ENCODE peak calls at places on chromosomes 7 and 10, in seven cellular contexts. One of them, this sample, is unnamed. For H3K4me1 and H3K27me3, the result is how much of the 10 kb centered on the place peaks cover.

GRCh38 chr10:132302911-132303310 is 4.8 kb downstream of the STK32C start:
- DNase-seq in fibroblast of lung: no peak
- DNase-seq in small intestine: no peak
- DNase-seq in psoas muscle: no peak
- DNase-seq in CD8-positive, alpha-beta T cell: no peak
- DNase-seq in colonic mucosa: no peak
- DNase-seq in thoracic aorta: no peak
- DNase-seq in this sample: no peak

GRCh38 chr7:102152672-102153585 is 133.7 kb upstream of the SH2B2 start:
- DNase-seq in fibroblast of lung: peak
- DNase-seq in small intestine: peak
- DNase-seq in psoas muscle: no peak
- DNase-seq in CD8-positive, alpha-beta T cell: no peak
- DNase-seq in colonic mucosa: peak
- DNase-seq in thoracic aorta: no peak
- DNase-seq in this sample: no peak

GRCh38 chr10:23051855-23052309 is 43.5 kb upstream of the MSRB2 start:
- DNase-seq in fibroblast of lung: no peak
- DNase-seq in small intestine: no peak
- DNase-seq in psoas muscle: no peak
- DNase-seq in CD8-positive, alpha-beta T cell: no peak
- DNase-seq in colonic mucosa: no peak
- DNase-seq in thoracic aorta: no peak
- DNase-seq in this sample: no peak

GRCh38 chr10:32225976-32226375 is 121.0 kb downstream of the EPC1 start:
- DNase-seq in fibroblast of lung: no peak
- DNase-seq in small intestine: no peak
- DNase-seq in psoas muscle: no peak
- DNase-seq in CD8-positive, alpha-beta T cell: no peak
- DNase-seq in colonic mucosa: no peak
- DNase-seq in thoracic aorta: no peak
- DNase-seq in this sample: no peak

GRCh38 chr7:108307246-108307982 is 148.8 kb downstream of the NRCAM start:
- DNase-seq in fibroblast of lung: no peak
- DNase-seq in small intestine: no peak
- DNase-seq in psoas muscle: no peak
- DNase-seq in CD8-positive, alpha-beta T cell: no peak
- DNase-seq in colonic mucosa: no peak
- DNase-seq in thoracic aorta: no peak
- DNase-seq in this sample: no peak

GRCh38 chr10:100977436-100977835 is 8.1 kb downstream of the SEMA4G start:
- DNase-seq in fibroblast of lung: no peak
- DNase-seq in small intestine: no peak
- DNase-seq in psoas muscle: peak
- DNase-seq in CD8-positive, alpha-beta T cell: no peak
- DNase-seq in colonic mucosa: no peak
- DNase-seq in thoracic aorta: no peak
- DNase-seq in this sample: no peak

GRCh38 chr10:73251683-73252444 is 580 bp downstream of the MRPS16 start:
- DNase-seq in fibroblast of lung: peak
- DNase-seq in small intestine: peak
- DNase-seq in psoas muscle: no peak
- DNase-seq in CD8-positive, alpha-beta T cell: no peak
- DNase-seq in colonic mucosa: peak
- DNase-seq in thoracic aorta: no peak
- DNase-seq in this sample: peak

GRCh38 chr10:48238826-48239520 is 35.5 kb downstream of the FRMPD2 start:
- DNase-seq in fibroblast of lung: no peak
- DNase-seq in small intestine: no peak
- DNase-seq in psoas muscle: no peak
- DNase-seq in CD8-positive, alpha-beta T cell: no peak
- DNase-seq in colonic mucosa: no peak
- DNase-seq in thoracic aorta: no peak
- DNase-seq in this sample: no peak

GRCh38 chr7:138951953-138952352 is 29.2 kb downstream of the KIAA1549 start:
- DNase-seq in fibroblast of lung: no peak
- DNase-seq in small intestine: no peak
- DNase-seq in psoas muscle: no peak
- DNase-seq in CD8-positive, alpha-beta T cell: no peak
- DNase-seq in colonic mucosa: no peak
- DNase-seq in thoracic aorta: no peak
- DNase-seq in this sample: no peak

GRCh38 chr7:140230517-140230861 is 53.7 kb upstream of the KDM7A start:
- DNase-seq in fibroblast of lung: no peak
- DNase-seq in small intestine: peak
- DNase-seq in psoas muscle: peak
- DNase-seq in CD8-positive, alpha-beta T cell: peak
- DNase-seq in colonic mucosa: peak
- DNase-seq in thoracic aorta: no peak
- DNase-seq in this sample: peak

GRCh38 chr7:140230862-140231778 is 54.3 kb upstream of the KDM7A start:
- DNase-seq in fibroblast of lung: no peak
- DNase-seq in small intestine: peak
- DNase-seq in psoas muscle: peak
- DNase-seq in CD8-positive, alpha-beta T cell: peak
- DNase-seq in colonic mucosa: peak
- DNase-seq in thoracic aorta: no peak
- DNase-seq in this sample: peak

GRCh38 chr7:140232959-140233649 is 56.3 kb upstream of the KDM7A start:
- DNase-seq in fibroblast of lung: no peak
- DNase-seq in small intestine: no peak
- DNase-seq in psoas muscle: no peak
- DNase-seq in CD8-positive, alpha-beta T cell: no peak
- DNase-seq in colonic mucosa: no peak
- DNase-seq in thoracic aorta: no peak
- DNase-seq in this sample: no peak

GRCh38 chr7:140229591-140230516 is 53.1 kb upstream of the KDM7A start:
- DNase-seq in fibroblast of lung: no peak
- DNase-seq in small intestine: peak
- DNase-seq in psoas muscle: no peak
- DNase-seq in CD8-positive, alpha-beta T cell: peak
- DNase-seq in colonic mucosa: peak
- DNase-seq in thoracic aorta: no peak
- DNase-seq in this sample: peak

GRCh38 chr7:140231779-140232491 is 55.2 kb upstream of the KDM7A start:
- DNase-seq in fibroblast of lung: no peak
- DNase-seq in small intestine: peak
- DNase-seq in psoas muscle: no peak
- DNase-seq in CD8-positive, alpha-beta T cell: peak
- DNase-seq in colonic mucosa: peak
- DNase-seq in thoracic aorta: no peak
- DNase-seq in this sample: peak
- H3K4me1 ChIP-seq in fibroblast of lung: under half
- H3K4me1 ChIP-seq in small intestine: under half
- H3K4me1 ChIP-seq in psoas muscle: under half
- H3K4me1 ChIP-seq in CD8-positive, alpha-beta T cell: under half
- H3K4me1 ChIP-seq in colonic mucosa: under half
- H3K4me1 ChIP-seq in thoracic aorta: under half
- H3K4me1 ChIP-seq in this sample: under half

DNA sequence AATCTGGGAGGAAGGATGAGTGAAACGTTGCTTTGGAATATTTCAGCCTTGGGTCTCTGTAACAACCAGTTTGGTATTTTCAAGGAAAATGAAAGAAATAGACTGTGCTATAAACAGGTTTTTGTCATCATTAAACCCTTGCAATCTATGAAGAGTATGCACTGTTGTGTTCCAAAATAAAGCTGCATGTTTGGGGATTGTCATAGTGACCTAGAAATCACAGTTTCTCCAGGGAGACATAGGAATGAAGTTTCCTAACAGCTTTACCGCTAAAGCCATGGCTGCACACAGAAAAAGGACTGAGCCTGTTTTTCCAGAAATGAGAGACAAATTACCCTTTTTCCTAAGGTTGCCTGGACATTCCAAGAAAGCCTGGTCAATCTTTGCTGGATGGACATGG is 60.7 kb upstream of the HABP2 start:
- DNase-seq in fibroblast of lung: no peak
- DNase-seq in small intestine: no peak
- DNase-seq in psoas muscle: no peak
- DNase-seq in CD8-positive, alpha-beta T cell: no peak
- DNase-seq in colonic mucosa: no peak
- DNase-seq in thoracic aorta: no peak
- DNase-seq in this sample: no peak
- H3K4me3 ChIP-seq in fibroblast of lung: no peak
- H3K4me3 ChIP-seq in small intestine: no peak
- H3K4me3 ChIP-seq in psoas muscle: no peak
- H3K4me3 ChIP-seq in CD8-positive, alpha-beta T cell: no peak
- H3K4me3 ChIP-seq in colonic mucosa: no peak
- H3K4me3 ChIP-seq in thoracic aorta: peak
- H3K4me3 ChIP-seq in this sample: no peak

GRCh38 chr7:28570970-28571288 is 158.6 kb downstream of the CREB5 start:
- DNase-seq in fibroblast of lung: peak
- DNase-seq in small intestine: no peak
- DNase-seq in psoas muscle: no peak
- DNase-seq in CD8-positive, alpha-beta T cell: no peak
- DNase-seq in colonic mucosa: no peak
- DNase-seq in thoracic aorta: no peak
- DNase-seq in this sample: no peak

GRCh38 chr7:28573059-28573553 is 160.8 kb downstream of the CREB5 start:
- DNase-seq in fibroblast of lung: peak
- DNase-seq in small intestine: no peak
- DNase-seq in psoas muscle: no peak
- DNase-seq in CD8-positive, alpha-beta T cell: no peak
- DNase-seq in colonic mucosa: peak
- DNase-seq in thoracic aorta: no peak
- DNase-seq in this sample: no peak

GRCh38 chr7:28573751-28574295 is 161.5 kb downstream of the CREB5 start:
- DNase-seq in fibroblast of lung: peak
- DNase-seq in small intestine: no peak
- DNase-seq in psoas muscle: no peak
- DNase-seq in CD8-positive, alpha-beta T cell: no peak
- DNase-seq in colonic mucosa: no peak
- DNase-seq in thoracic aorta: no peak
- DNase-seq in this sample: no peak

GRCh38 chr7:28571405-28571804 is 159.1 kb downstream of the CREB5 start:
- DNase-seq in fibroblast of lung: no peak
- DNase-seq in small intestine: no peak
- DNase-seq in psoas muscle: no peak
- DNase-seq in CD8-positive, alpha-beta T cell: no peak
- DNase-seq in colonic mucosa: no peak
- DNase-seq in thoracic aorta: no peak
- DNase-seq in this sample: no peak

DNA sequence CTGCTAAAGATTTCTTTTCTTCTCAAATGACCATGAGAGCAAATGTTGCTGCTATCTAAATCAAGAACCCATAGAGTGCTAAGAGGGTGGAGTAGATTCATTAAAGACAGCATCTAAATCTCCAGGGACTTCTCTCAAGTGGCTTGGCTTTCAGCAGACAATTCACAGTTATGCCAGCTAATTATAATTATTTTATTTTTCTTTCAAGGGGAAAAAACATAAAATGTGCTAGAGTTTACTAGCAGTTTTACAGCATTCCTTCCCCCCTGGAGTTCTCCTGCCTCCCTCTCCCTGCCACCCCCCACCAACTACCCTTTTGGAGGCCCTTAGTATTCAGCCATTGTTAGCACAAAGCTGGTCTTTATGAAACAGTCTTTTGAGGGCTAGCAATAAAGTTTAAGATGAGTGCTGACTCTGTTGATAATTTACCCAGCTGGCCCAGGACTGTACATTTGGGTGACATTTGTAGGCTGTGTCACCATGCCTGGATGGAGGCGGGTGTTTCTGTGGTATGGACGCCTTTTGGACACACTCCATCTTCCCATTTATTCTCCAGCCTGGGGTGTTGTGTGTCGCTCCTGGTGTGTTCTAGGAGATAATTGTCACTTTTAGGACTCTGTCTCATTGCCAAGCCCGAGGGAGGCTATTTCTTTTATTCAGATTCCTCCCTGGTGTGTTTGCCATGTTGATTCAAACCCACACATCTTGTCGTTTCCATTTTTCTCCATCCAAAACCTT is 160.2 kb downstream of the CREB5 start:
- DNase-seq in fibroblast of lung: no peak
- DNase-seq in small intestine: no peak
- DNase-seq in psoas muscle: no peak
- DNase-seq in CD8-positive, alpha-beta T cell: no peak
- DNase-seq in colonic mucosa: peak
- DNase-seq in thoracic aorta: no peak
- DNase-seq in this sample: no peak
- H3K27me3 ChIP-seq in fibroblast of lung: under half
- H3K27me3 ChIP-seq in small intestine: under half
- H3K27me3 ChIP-seq in psoas muscle: under half
- H3K27me3 ChIP-seq in CD8-positive, alpha-beta T cell: under half
- H3K27me3 ChIP-seq in colonic mucosa: under half
- H3K27me3 ChIP-seq in thoracic aorta: under half
- H3K27me3 ChIP-seq in this sample: under half

GRCh38 chr10:13806419-13806818 is 219.7 kb downstream of the PRPF18 start:
- DNase-seq in fibroblast of lung: no peak
- DNase-seq in small intestine: no peak
- DNase-seq in psoas muscle: no peak
- DNase-seq in CD8-positive, alpha-beta T cell: no peak
- DNase-seq in colonic mucosa: no peak
- DNase-seq in thoracic aorta: no peak
- DNase-seq in this sample: no peak

GRCh38 chr10:13809447-13809846 is 222.7 kb downstream of the PRPF18 start:
- DNase-seq in fibroblast of lung: no peak
- DNase-seq in small intestine: no peak
- DNase-seq in psoas muscle: no peak
- DNase-seq in CD8-positive, alpha-beta T cell: no peak
- DNase-seq in colonic mucosa: no peak
- DNase-seq in thoracic aorta: no peak
- DNase-seq in this sample: no peak

GRCh38 chr10:13810536-13810935 is 223.8 kb downstream of the PRPF18 start:
- DNase-seq in fibroblast of lung: no peak
- DNase-seq in small intestine: no peak
- DNase-seq in psoas muscle: no peak
- DNase-seq in CD8-positive, alpha-beta T cell: no peak
- DNase-seq in colonic mucosa: no peak
- DNase-seq in thoracic aorta: no peak
- DNase-seq in this sample: no peak

GRCh38 chr10:13812804-13813203 is 226.0 kb downstream of the PRPF18 start:
- DNase-seq in fibroblast of lung: no peak
- DNase-seq in small intestine: no peak
- DNase-seq in psoas muscle: no peak
- DNase-seq in CD8-positive, alpha-beta T cell: no peak
- DNase-seq in colonic mucosa: no peak
- DNase-seq in thoracic aorta: no peak
- DNase-seq in this sample: no peak

DNA sequence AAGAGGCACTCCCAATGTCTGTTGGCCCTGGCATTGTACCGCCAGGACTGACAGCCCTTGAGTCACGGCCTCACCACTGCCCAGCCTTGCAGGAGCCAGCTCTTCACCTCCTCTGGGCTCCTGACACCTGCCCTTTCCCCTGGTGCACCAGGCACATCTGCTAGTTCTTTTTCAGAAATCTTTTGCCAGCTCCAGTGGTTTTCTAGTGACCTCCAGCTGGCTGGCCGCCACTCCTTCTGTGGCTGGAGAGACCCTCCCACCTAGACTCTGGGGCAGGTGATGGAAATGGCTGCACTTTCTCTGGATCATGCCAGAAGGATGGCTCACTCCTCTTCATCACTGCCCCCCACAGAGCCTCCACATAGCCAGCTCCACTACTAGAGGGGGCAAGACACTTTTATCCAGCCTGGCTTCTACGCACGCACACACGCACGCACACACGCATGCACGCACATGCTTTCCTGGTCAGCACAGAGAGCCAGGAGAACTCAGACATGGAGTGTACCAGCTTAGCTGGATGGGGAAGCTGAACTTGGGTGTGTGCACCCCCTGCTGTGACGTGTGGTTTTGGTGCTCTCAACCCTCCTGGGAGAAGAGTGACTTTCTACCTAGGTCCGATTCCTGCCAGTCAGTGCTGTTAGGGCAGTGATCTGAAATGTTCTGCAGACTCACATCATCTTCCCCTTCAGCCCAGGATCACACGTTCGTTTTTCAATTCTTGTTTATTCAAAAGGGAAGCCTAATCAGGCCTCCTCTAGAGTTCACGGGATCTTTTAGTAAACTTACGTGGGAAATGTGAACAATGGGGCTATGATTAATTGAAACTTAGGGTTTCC is 222.0 kb downstream of the PRPF18 start:
- DNase-seq in fibroblast of lung: peak
- DNase-seq in small intestine: no peak
- DNase-seq in psoas muscle: no peak
- DNase-seq in CD8-positive, alpha-beta T cell: no peak
- DNase-seq in colonic mucosa: no peak
- DNase-seq in thoracic aorta: no peak
- DNase-seq in this sample: no peak
- H3K4me1 ChIP-seq in fibroblast of lung: under half
- H3K4me1 ChIP-seq in small intestine: under half
- H3K4me1 ChIP-seq in psoas muscle: under half
- H3K4me1 ChIP-seq in CD8-positive, alpha-beta T cell: under half
- H3K4me1 ChIP-seq in colonic mucosa: under half
- H3K4me1 ChIP-seq in thoracic aorta: under half
- H3K4me1 ChIP-seq in this sample: under half